ENCODE peak calls at places on chromosomes 4 and X, in four cellular contexts. D, M, S and L are unnamed samples.

GRCh38 chr4:8688041-8688907 is 95.7 kb downstream of the CPZ start:
- DNase-seq in D (no peak), M (peak), S (no peak), L (peak)

GRCh38 chr4:136725286-136726081 is 806.8 kb downstream of the PCDH18 start:
- DNase-seq in D (no peak), M (no peak), S (no peak), L (no peak)

GRCh38 chr4:53004497-53005148 is 142.5 kb downstream of the RASL11B start:
- DNase-seq in D (peak), M (no peak), S (no peak), L (no peak)

GRCh38 chrX:45712067-45712466 is 511.4 kb upstream of the DIPK2B start:
- DNase-seq in D (no peak), M (no peak), S (no peak), L (no peak)

GRCh38 chrX:41344053-41344452 is 10.1 kb downstream of the DDX3X start:
- DNase-seq in D (no peak), M (no peak), S (no peak), L (no peak)

GRCh38 chrX:154021131-154021611 is 1.5 kb upstream of the IRAK1 start:
- DNase-seq in D (no peak), M (no peak), S (no peak), L (no peak)

GRCh38 chr4:176393306-176394013 is 73.7 kb downstream of the SPCS3 start:
- DNase-seq in D (no peak), M (no peak), S (no peak), L (no peak)

GRCh38 chrX:45614853-45615252 is 414.2 kb upstream of the DIPK2B start:
- DNase-seq in D (no peak), M (no peak), S (no peak), L (no peak)

GRCh38 chrX:13428055-13428786 is 108.4 kb upstream of the ATXN3L start:
- DNase-seq in D (no peak), M (no peak), S (no peak), L (peak)

GRCh38 chr4:12118651-12119213 is 690.0 kb upstream of the HS3ST1 start:
- DNase-seq in D (no peak), M (no peak), S (no peak), L (no peak)

GRCh38 chr4:2082118-2082517 is 23.0 kb downstream of the NAT8L start:
- DNase-seq in D (no peak), M (no peak), S (no peak), L (no peak)

GRCh38 chr4:82543131-82543530 is 18.7 kb downstream of the TMEM150C start:
- DNase-seq in D (no peak), M (no peak), S (no peak), L (no peak)

GRCh38 chr4:7291372-7292135 is 99.2 kb downstream of the SORCS2 start:
- DNase-seq in D (no peak), M (no peak), S (no peak), L (no peak)

GRCh38 chrX:10048695-10049094 is 81.5 kb downstream of the CLDN34 start:
- DNase-seq in D (no peak), M (no peak), S (no peak), L (no peak)

GRCh38 chr4:86606809-86607208 is 12.7 kb downstream of the PTPN13 start:
- DNase-seq in D (no peak), M (no peak), S (no peak), L (no peak)

GRCh38 chr4:55159851-55160250 is 34.5 kb upstream of the KDR start:
- DNase-seq in D (no peak), M (no peak), S (no peak), L (no peak)

GRCh38 chr4:179586460-179586859 is 2144.2 kb upstream of the AGA start:
- DNase-seq in D (no peak), M (no peak), S (no peak), L (no peak)

GRCh38 chr4:158581161-158581560 is 59.5 kb downstream of the RXFP1 start:
- DNase-seq in D (no peak), M (no peak), S (no peak), L (no peak)

GRCh38 chr4:69088473-69088872 is 7.8 kb upstream of the UGT2B7 start:
- DNase-seq in D (no peak), M (no peak), S (no peak), L (no peak)

DNA sequence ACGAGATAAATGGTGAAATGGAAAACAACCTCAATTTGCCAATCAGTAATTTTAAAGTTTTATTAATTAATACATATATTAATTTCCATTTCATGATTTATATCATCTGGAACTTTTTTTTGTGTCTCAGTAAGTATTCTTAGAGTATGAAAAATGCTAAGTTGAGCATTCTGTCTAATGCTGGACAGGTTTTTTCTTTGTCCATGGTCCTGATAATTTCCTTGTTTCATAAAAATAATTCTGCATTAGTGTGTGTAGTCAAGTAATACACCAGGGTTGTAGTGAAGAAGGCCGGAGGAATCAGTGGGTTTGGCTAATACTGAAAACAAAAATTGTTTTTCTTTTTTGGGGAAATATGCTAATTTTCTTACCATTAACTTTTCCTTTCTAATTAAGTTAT is 9.9 kb downstream of the ANAPC4 start:
- DNase-seq in D (no peak), M (no peak), S (no peak), L (no peak)
- TF ChIP-seq REST in D (no peak), M (no peak), S (no peak), L (peak)

GRCh38 chr4:184328022-184328736 is 110.5 kb upstream of the ENPP6 start:
- DNase-seq in D (peak), M (no peak), S (no peak), L (no peak)
- TF ChIP-seq CHD4 in D (no peak), M (no peak), S (no peak), L (no peak)

DNA sequence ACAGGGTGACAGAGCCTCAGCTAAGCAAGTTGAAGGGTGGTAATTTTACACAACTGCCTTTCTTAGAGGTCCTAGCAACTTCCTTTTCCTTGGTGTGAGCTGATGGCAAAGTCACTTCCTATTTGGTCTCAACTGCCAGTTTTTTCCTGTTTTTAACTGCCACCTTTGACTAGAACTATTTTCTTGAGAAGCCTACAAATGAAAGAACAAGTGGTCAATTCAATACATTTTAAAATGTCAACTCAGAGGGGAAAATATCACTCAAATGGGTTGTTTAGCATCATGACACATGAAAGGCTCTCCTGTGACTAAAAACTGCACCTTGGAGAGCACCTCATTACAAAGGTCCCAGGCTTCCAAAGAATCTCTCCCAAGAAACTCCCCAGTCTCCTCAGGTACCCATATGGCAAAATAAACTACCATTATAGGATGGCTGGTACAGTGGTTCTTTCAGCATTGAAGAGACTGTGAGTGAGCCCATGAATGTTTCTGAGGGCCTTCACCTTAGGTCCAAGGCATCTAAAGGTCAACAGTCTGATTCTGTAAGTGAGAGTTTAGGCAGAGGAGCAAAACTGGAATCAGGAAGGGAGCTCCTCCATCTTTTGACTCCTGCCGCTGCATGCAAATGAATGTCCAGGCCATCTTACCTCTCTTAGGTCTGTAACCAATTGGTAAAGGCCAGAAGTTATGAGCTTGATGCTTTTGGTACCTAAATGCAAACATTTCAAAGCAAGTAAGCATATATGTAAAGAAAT is 5.5 kb upstream of the STK26 start:
- DNase-seq in D (no peak), M (no peak), S (no peak), L (no peak)
- TF ChIP-seq REST in D (no peak), M (no peak), S (no peak), L (no peak)

GRCh38 chr4:108425988-108426387 is 194.4 kb upstream of the RPL34 start:
- DNase-seq in D (no peak), M (no peak), S (no peak), L (no peak)

GRCh38 chr4:108427946-108428345 is 192.4 kb upstream of the RPL34 start:
- DNase-seq in D (no peak), M (no peak), S (no peak), L (no peak)

GRCh38 chr4:108432418-108432817 is 188.0 kb upstream of the RPL34 start:
- DNase-seq in D (no peak), M (no peak), S (no peak), L (no peak)

GRCh38 chr4:108430921-108431320 is 189.5 kb upstream of the RPL34 start:
- DNase-seq in D (no peak), M (no peak), S (no peak), L (no peak)

GRCh38 chr4:108426493-108426892 is 193.9 kb upstream of the RPL34 start:
- DNase-seq in D (no peak), M (no peak), S (no peak), L (no peak)
- TF ChIP-seq CHD4 in D (no peak), M (no peak), S (no peak), L (no peak)

GRCh38 chr4:139848043-139848442 is 182.4 kb downstream of the MGST2 start:
- DNase-seq in D (no peak), M (no peak), S (no peak), L (no peak)
- TF ChIP-seq REST in D (no peak), M (no peak), S (no peak), L (no peak)

GRCh38 chr4:1043658-1044468 is 32.4 kb downstream of the FGFRL1 start:
- DNase-seq in D (no peak), M (peak), S (peak), L (peak)
- TF ChIP-seq CHD4 in D (no peak), M (no peak), S (no peak), L (no peak)

GRCh38 chr4:98803287-98803677 is 125.7 kb downstream of the EIF4E start:
- DNase-seq in D (no peak), M (no peak), S (no peak), L (no peak)

GRCh38 chr4:98801259-98801725 is 127.6 kb downstream of the EIF4E start:
- DNase-seq in D (no peak), M (no peak), S (no peak), L (no peak)

GRCh38 chr4:98796986-98797385 is 131.9 kb downstream of the EIF4E start:
- DNase-seq in D (no peak), M (no peak), S (no peak), L (no peak)

GRCh38 chr4:98804403-98804802 is 124.5 kb downstream of the EIF4E start:
- DNase-seq in D (no peak), M (no peak), S (no peak), L (no peak)

GRCh38 chr4:98802673-98803286 is 126.2 kb downstream of the EIF4E start:
- DNase-seq in D (no peak), M (no peak), S (no peak), L (no peak)
- TF ChIP-seq REST in D (no peak), M (no peak), S (no peak), L (no peak)

GRCh38 chrX:133994576-133994975 is 9.2 kb upstream of the GPC3 start:
- DNase-seq in D (no peak), M (no peak), S (peak), L (no peak)
- TF ChIP-seq CHD4 in D (no peak), M (no peak), S (no peak), L (no peak)

GRCh38 chrX:55011294-55011693 is 11.1 kb downstream of the APEX2 start:
- DNase-seq in D (no peak), M (peak), S (no peak), L (no peak)

GRCh38 chrX:55006827-55007621 is 6.9 kb downstream of the APEX2 start:
- DNase-seq in D (no peak), M (no peak), S (no peak), L (no peak)

GRCh38 chrX:55004231-55004630 is 4.1 kb downstream of the APEX2 start:
- DNase-seq in D (no peak), M (no peak), S (no peak), L (no peak)

GRCh38 chrX:55008571-55009358 is 8.6 kb downstream of the APEX2 start:
- DNase-seq in D (no peak), M (no peak), S (no peak), L (peak)

GRCh38 chrX:55007633-55008032 is 7.5 kb downstream of the APEX2 start:
- DNase-seq in D (no peak), M (no peak), S (peak), L (no peak)
- TF ChIP-seq REST in D (no peak), M (no peak), S (no peak), L (no peak)

GRCh38 chrX:72060196-72060974 is 71.3 kb downstream of the RTL5 start:
- DNase-seq in D (no peak), M (no peak), S (no peak), L (peak)
- TF ChIP-seq CHD4 in D (no peak), M (no peak), S (no peak), L (no peak)